ENCODE peak calls at places on chromosome 11, in eight cellular contexts. Q is T-helper 9 cell; M is PC-3; U is body of pancreas; W is activated CD4-positive, alpha-beta memory T cell treated with anti-CD3 and anti-CD28 coated beads for 36 hours; A is fibroblast of villous mesenchyme; E is activated naive CD4-positive, alpha-beta T cell treated with Interleukin-2 at 50 U/mL for 16 hours; X is NCI-H1105. C is an unnamed sample.

GRCh38 chr11:65307298-65308229 is 7.1 kb upstream of the CDC42EP2 start:
- DNase-seq in A (no peak), W (no peak), X (no peak), Q (no peak), M (no peak), U (no peak), E (no peak), C (peak; percentile 55)

GRCh38 chr11:64123102-64123434 is 42.8 kb downstream of the MACROD1 start:
- DNase-seq in Q (no peak), A (no peak), M (no peak), W (no peak), X (peak; percentile 71), E (no peak), U (peak; percentile 86), C (peak; percentile 9)

GRCh38 chr11:110526323-110526722 is 96.6 kb downstream of the FDX1 start:
- DNase-seq in W (no peak), M (no peak), X (no peak), U (no peak), E (no peak), A (no peak), Q (no peak), C (no peak)

GRCh38 chr11:120712862-120713770 is 201.6 kb downstream of the GRIK4 start:
- DNase-seq in M (no peak), U (no peak), X (no peak), A (peak; percentile 12), E (no peak), W (no peak), Q (no peak), C (no peak)

GRCh38 chr11:123083623-123084029 is 21.7 kb upstream of the HSPA8 start:
- DNase-seq in X (peak; percentile 51), A (peak; percentile 94), E (peak; percentile 74), W (peak; percentile 91), Q (peak; percentile 69), U (peak; percentile 87), M (peak; percentile 100), C (peak; percentile 99)

GRCh38 chr11:47946682-47947575 is 33.4 kb upstream of the PTPRJ start:
- DNase-seq in U (peak; percentile 71), W (peak; percentile 68), E (peak; percentile 36), Q (no peak), M (peak; percentile 98), X (no peak), A (peak; percentile 92), C (peak; percentile 99)

GRCh38 chr11:83483808-83484207 is 197.6 kb upstream of the CCDC90B start:
- DNase-seq in U (no peak), W (no peak), A (no peak), X (no peak), E (no peak), M (no peak), Q (no peak), C (no peak)

GRCh38 chr11:45167283-45167682 is 20.8 kb downstream of the PRDM11 start:
- DNase-seq in E (no peak), X (no peak), Q (no peak), M (no peak), W (no peak), U (no peak), A (no peak), C (no peak)

GRCh38 chr11:12748561-12748960 is 74.3 kb downstream of the TEAD1 start:
- DNase-seq in A (no peak), U (no peak), E (no peak), X (no peak), Q (no peak), W (no peak), M (no peak), C (no peak)

GRCh38 chr11:44870142-44870541 is 80.5 kb downstream of the TP53I11 start:
- DNase-seq in U (no peak), M (no peak), Q (no peak), A (no peak), X (no peak), E (no peak), W (no peak), C (no peak)

GRCh38 chr11:94910779-94911178 is 62.6 kb downstream of the CWC15 start:
- DNase-seq in Q (no peak), W (no peak), E (no peak), A (peak; percentile 97), M (no peak), U (no peak), X (no peak), C (no peak)

GRCh38 chr11:75505966-75506692 is 19.6 kb downstream of the GDPD5 start:
- DNase-seq in M (no peak), Q (no peak), E (no peak), W (no peak), A (no peak), X (no peak), U (no peak), C (no peak)

GRCh38 chr11:68749061-68749491 is 2.2 kb downstream of the TESMIN start:
- DNase-seq in E (no peak), U (no peak), X (no peak), Q (no peak), M (no peak), W (no peak), A (no peak), C (peak; percentile 10)

C was measured in M059J.